ENCODE peak calls at places on chromosomes 11 and 22, in six cellular contexts. One of them, this sample, is unnamed.

GRCh38 chr11:129639300-129639699 is 176.3 kb upstream of the TMEM45B start:
- DNase-seq in activated CD4-positive, alpha-beta T cell treated with anti-CD3 and anti-CD28 coated beads, Interleukin-2, amount 50 U/mL, for 48 hours: peak; percentile 56
- DNase-seq in HEK293T: no peak
- DNase-seq in NCI-H1105 treated with DMSO at 0.1 percent for 48 hours: no peak
- DNase-seq in B cell: no peak
- DNase-seq in stimulated activated CD4-positive, alpha-beta T cell treated with anti-CD3 and anti-CD28 coated beads, TNF-alpha, amount 100 ng/mL, for 4 hours: no peak
- DNase-seq in this sample: no peak

GRCh38 chr22:48698618-48699017 is 1129.1 kb downstream of the BRD1 start:
- DNase-seq in activated CD4-positive, alpha-beta T cell treated with anti-CD3 and anti-CD28 coated beads, Interleukin-2, amount 50 U/mL, for 48 hours: no peak
- DNase-seq in HEK293T: no peak
- DNase-seq in NCI-H1105 treated with DMSO at 0.1 percent for 48 hours: no peak
- DNase-seq in B cell: no peak
- DNase-seq in stimulated activated CD4-positive, alpha-beta T cell treated with anti-CD3 and anti-CD28 coated beads, TNF-alpha, amount 100 ng/mL, for 4 hours: no peak
- DNase-seq in this sample: no peak

GRCh38 chr11:82854242-82854641 is 46.0 kb downstream of the PRCP start:
- DNase-seq in activated CD4-positive, alpha-beta T cell treated with anti-CD3 and anti-CD28 coated beads, Interleukin-2, amount 50 U/mL, for 48 hours: no peak
- DNase-seq in HEK293T: no peak
- DNase-seq in NCI-H1105 treated with DMSO at 0.1 percent for 48 hours: no peak
- DNase-seq in B cell: no peak
- DNase-seq in stimulated activated CD4-positive, alpha-beta T cell treated with anti-CD3 and anti-CD28 coated beads, TNF-alpha, amount 100 ng/mL, for 4 hours: no peak
- DNase-seq in this sample: no peak

GRCh38 chr22:28963362-28963761 is 80.0 kb downstream of the ZNRF3 start:
- DNase-seq in activated CD4-positive, alpha-beta T cell treated with anti-CD3 and anti-CD28 coated beads, Interleukin-2, amount 50 U/mL, for 48 hours: no peak
- DNase-seq in HEK293T: no peak
- DNase-seq in NCI-H1105 treated with DMSO at 0.1 percent for 48 hours: no peak
- DNase-seq in B cell: no peak
- DNase-seq in stimulated activated CD4-positive, alpha-beta T cell treated with anti-CD3 and anti-CD28 coated beads, TNF-alpha, amount 100 ng/mL, for 4 hours: no peak
- DNase-seq in this sample: no peak

GRCh38 chr22:22073769-22074561 is 91.4 kb upstream of the TOP3B start:
- DNase-seq in activated CD4-positive, alpha-beta T cell treated with anti-CD3 and anti-CD28 coated beads, Interleukin-2, amount 50 U/mL, for 48 hours: no peak
- DNase-seq in HEK293T: no peak
- DNase-seq in NCI-H1105 treated with DMSO at 0.1 percent for 48 hours: no peak
- DNase-seq in B cell: no peak
- DNase-seq in stimulated activated CD4-positive, alpha-beta T cell treated with anti-CD3 and anti-CD28 coated beads, TNF-alpha, amount 100 ng/mL, for 4 hours: no peak
- DNase-seq in this sample: no peak

GRCh38 chr11:112760378-112761060 is 200.7 kb upstream of the NCAM1 start:
- DNase-seq in activated CD4-positive, alpha-beta T cell treated with anti-CD3 and anti-CD28 coated beads, Interleukin-2, amount 50 U/mL, for 48 hours: no peak
- DNase-seq in HEK293T: no peak
- DNase-seq in NCI-H1105 treated with DMSO at 0.1 percent for 48 hours: no peak
- DNase-seq in B cell: no peak
- DNase-seq in stimulated activated CD4-positive, alpha-beta T cell treated with anti-CD3 and anti-CD28 coated beads, TNF-alpha, amount 100 ng/mL, for 4 hours: no peak
- DNase-seq in this sample: no peak

GRCh38 chr11:64121637-64122410 is 44.1 kb downstream of the MACROD1 start:
- DNase-seq in activated CD4-positive, alpha-beta T cell treated with anti-CD3 and anti-CD28 coated beads, Interleukin-2, amount 50 U/mL, for 48 hours: peak; percentile 7
- DNase-seq in HEK293T: no peak
- DNase-seq in NCI-H1105 treated with DMSO at 0.1 percent for 48 hours: no peak
- DNase-seq in B cell: no peak
- DNase-seq in stimulated activated CD4-positive, alpha-beta T cell treated with anti-CD3 and anti-CD28 coated beads, TNF-alpha, amount 100 ng/mL, for 4 hours: no peak
- DNase-seq in this sample: no peak

GRCh38 chr11:85682330-85683305 is 3.4 kb downstream of the CCDC89 start:
- DNase-seq in activated CD4-positive, alpha-beta T cell treated with anti-CD3 and anti-CD28 coated beads, Interleukin-2, amount 50 U/mL, for 48 hours: peak; percentile 73
- DNase-seq in HEK293T: peak; percentile 80
- DNase-seq in NCI-H1105 treated with DMSO at 0.1 percent for 48 hours: peak; percentile 79
- DNase-seq in B cell: peak; percentile 56
- DNase-seq in stimulated activated CD4-positive, alpha-beta T cell treated with anti-CD3 and anti-CD28 coated beads, TNF-alpha, amount 100 ng/mL, for 4 hours: peak; percentile 32
- DNase-seq in this sample: peak; percentile 35

GRCh38 chr22:20062766-20063083 is 17.3 kb upstream of the DGCR8 start:
- DNase-seq in activated CD4-positive, alpha-beta T cell treated with anti-CD3 and anti-CD28 coated beads, Interleukin-2, amount 50 U/mL, for 48 hours: no peak
- DNase-seq in HEK293T: no peak
- DNase-seq in NCI-H1105 treated with DMSO at 0.1 percent for 48 hours: no peak
- DNase-seq in B cell: no peak
- DNase-seq in stimulated activated CD4-positive, alpha-beta T cell treated with anti-CD3 and anti-CD28 coated beads, TNF-alpha, amount 100 ng/mL, for 4 hours: no peak
- DNase-seq in this sample: no peak

GRCh38 chr11:118845369-118845768 is 38.3 kb upstream of the CXCR5 start:
- DNase-seq in activated CD4-positive, alpha-beta T cell treated with anti-CD3 and anti-CD28 coated beads, Interleukin-2, amount 50 U/mL, for 48 hours: peak; percentile 27
- DNase-seq in HEK293T: no peak
- DNase-seq in NCI-H1105 treated with DMSO at 0.1 percent for 48 hours: no peak
- DNase-seq in B cell: no peak
- DNase-seq in stimulated activated CD4-positive, alpha-beta T cell treated with anti-CD3 and anti-CD28 coated beads, TNF-alpha, amount 100 ng/mL, for 4 hours: no peak
- DNase-seq in this sample: no peak

GRCh38 chr22:40348025-40348658 is 1.8 kb downstream of the ADSL start:
- DNase-seq in activated CD4-positive, alpha-beta T cell treated with anti-CD3 and anti-CD28 coated beads, Interleukin-2, amount 50 U/mL, for 48 hours: peak; percentile 74
- DNase-seq in HEK293T: peak; percentile 71
- DNase-seq in NCI-H1105 treated with DMSO at 0.1 percent for 48 hours: peak; percentile 13
- DNase-seq in B cell: peak; percentile 53
- DNase-seq in stimulated activated CD4-positive, alpha-beta T cell treated with anti-CD3 and anti-CD28 coated beads, TNF-alpha, amount 100 ng/mL, for 4 hours: no peak
- DNase-seq in this sample: no peak

GRCh38 chr11:102172127-102172848 is 62.0 kb downstream of the YAP1 start:
- DNase-seq in activated CD4-positive, alpha-beta T cell treated with anti-CD3 and anti-CD28 coated beads, Interleukin-2, amount 50 U/mL, for 48 hours: no peak
- DNase-seq in HEK293T: no peak
- DNase-seq in NCI-H1105 treated with DMSO at 0.1 percent for 48 hours: no peak
- DNase-seq in B cell: no peak
- DNase-seq in stimulated activated CD4-positive, alpha-beta T cell treated with anti-CD3 and anti-CD28 coated beads, TNF-alpha, amount 100 ng/mL, for 4 hours: no peak
- DNase-seq in this sample: no peak

GRCh38 chr11:5505363-5506048 is 4.3 kb downstream of the UBQLN3 start:
- DNase-seq in activated CD4-positive, alpha-beta T cell treated with anti-CD3 and anti-CD28 coated beads, Interleukin-2, amount 50 U/mL, for 48 hours: no peak
- DNase-seq in HEK293T: no peak
- DNase-seq in NCI-H1105 treated with DMSO at 0.1 percent for 48 hours: no peak
- DNase-seq in B cell: no peak
- DNase-seq in stimulated activated CD4-positive, alpha-beta T cell treated with anti-CD3 and anti-CD28 coated beads, TNF-alpha, amount 100 ng/mL, for 4 hours: no peak
- DNase-seq in this sample: no peak

GRCh38 chr11:47560431-47560830 is 5.0 kb upstream of the PTPMT1 start:
- DNase-seq in activated CD4-positive, alpha-beta T cell treated with anti-CD3 and anti-CD28 coated beads, Interleukin-2, amount 50 U/mL, for 48 hours: no peak
- DNase-seq in HEK293T: no peak
- DNase-seq in NCI-H1105 treated with DMSO at 0.1 percent for 48 hours: no peak
- DNase-seq in B cell: no peak
- DNase-seq in stimulated activated CD4-positive, alpha-beta T cell treated with anti-CD3 and anti-CD28 coated beads, TNF-alpha, amount 100 ng/mL, for 4 hours: no peak
- DNase-seq in this sample: no peak

GRCh38 chr11:63491614-63492372 is 826 bp upstream of the PLAAT5 start:
- DNase-seq in activated CD4-positive, alpha-beta T cell treated with anti-CD3 and anti-CD28 coated beads, Interleukin-2, amount 50 U/mL, for 48 hours: no peak
- DNase-seq in HEK293T: no peak
- DNase-seq in NCI-H1105 treated with DMSO at 0.1 percent for 48 hours: no peak
- DNase-seq in B cell: no peak
- DNase-seq in stimulated activated CD4-positive, alpha-beta T cell treated with anti-CD3 and anti-CD28 coated beads, TNF-alpha, amount 100 ng/mL, for 4 hours: no peak
- DNase-seq in this sample: no peak

GRCh38 chr22:36002861-36003260 is 25.8 kb downstream of the RBFOX2 start:
- DNase-seq in activated CD4-positive, alpha-beta T cell treated with anti-CD3 and anti-CD28 coated beads, Interleukin-2, amount 50 U/mL, for 48 hours: no peak
- DNase-seq in HEK293T: no peak
- DNase-seq in NCI-H1105 treated with DMSO at 0.1 percent for 48 hours: no peak
- DNase-seq in B cell: no peak
- DNase-seq in stimulated activated CD4-positive, alpha-beta T cell treated with anti-CD3 and anti-CD28 coated beads, TNF-alpha, amount 100 ng/mL, for 4 hours: no peak
- DNase-seq in this sample: no peak

GRCh38 chr22:25898707-25899365 is 156.8 kb downstream of the MYO18B start:
- DNase-seq in activated CD4-positive, alpha-beta T cell treated with anti-CD3 and anti-CD28 coated beads, Interleukin-2, amount 50 U/mL, for 48 hours: peak; percentile 3
- DNase-seq in HEK293T: peak; percentile 41
- DNase-seq in NCI-H1105 treated with DMSO at 0.1 percent for 48 hours: no peak
- DNase-seq in B cell: no peak
- DNase-seq in stimulated activated CD4-positive, alpha-beta T cell treated with anti-CD3 and anti-CD28 coated beads, TNF-alpha, amount 100 ng/mL, for 4 hours: no peak
- DNase-seq in this sample: no peak

GRCh38 chr11:79402912-79403311 is 37.9 kb downstream of the TENM4 start:
- DNase-seq in activated CD4-positive, alpha-beta T cell treated with anti-CD3 and anti-CD28 coated beads, Interleukin-2, amount 50 U/mL, for 48 hours: no peak
- DNase-seq in HEK293T: no peak
- DNase-seq in NCI-H1105 treated with DMSO at 0.1 percent for 48 hours: no peak
- DNase-seq in B cell: no peak
- DNase-seq in stimulated activated CD4-positive, alpha-beta T cell treated with anti-CD3 and anti-CD28 coated beads, TNF-alpha, amount 100 ng/mL, for 4 hours: no peak
- DNase-seq in this sample: no peak

GRCh38 chr11:44255406-44256071 is 54.4 kb downstream of the ALX4 start:
- DNase-seq in activated CD4-positive, alpha-beta T cell treated with anti-CD3 and anti-CD28 coated beads, Interleukin-2, amount 50 U/mL, for 48 hours: no peak
- DNase-seq in HEK293T: no peak
- DNase-seq in NCI-H1105 treated with DMSO at 0.1 percent for 48 hours: no peak
- DNase-seq in B cell: no peak
- DNase-seq in stimulated activated CD4-positive, alpha-beta T cell treated with anti-CD3 and anti-CD28 coated beads, TNF-alpha, amount 100 ng/mL, for 4 hours: no peak
- DNase-seq in this sample: no peak

GRCh38 chr22:28736296-28737155 is 5.1 kb downstream of the CHEK2 start:
- DNase-seq in activated CD4-positive, alpha-beta T cell treated with anti-CD3 and anti-CD28 coated beads, Interleukin-2, amount 50 U/mL, for 48 hours: no peak
- DNase-seq in HEK293T: no peak
- DNase-seq in NCI-H1105 treated with DMSO at 0.1 percent for 48 hours: no peak
- DNase-seq in B cell: no peak
- DNase-seq in stimulated activated CD4-positive, alpha-beta T cell treated with anti-CD3 and anti-CD28 coated beads, TNF-alpha, amount 100 ng/mL, for 4 hours: no peak
- DNase-seq in this sample: peak; percentile 26

GRCh38 chr11:92886243-92886905 is 83.1 kb upstream of the MTNR1B start:
- DNase-seq in activated CD4-positive, alpha-beta T cell treated with anti-CD3 and anti-CD28 coated beads, Interleukin-2, amount 50 U/mL, for 48 hours: peak; percentile 4
- DNase-seq in HEK293T: peak; percentile 82
- DNase-seq in NCI-H1105 treated with DMSO at 0.1 percent for 48 hours: peak; percentile 83
- DNase-seq in B cell: no peak
- DNase-seq in stimulated activated CD4-positive, alpha-beta T cell treated with anti-CD3 and anti-CD28 coated beads, TNF-alpha, amount 100 ng/mL, for 4 hours: no peak
- DNase-seq in this sample: peak; percentile 41

GRCh38 chr11:94922675-94923347 is 50.5 kb downstream of the CWC15 start:
- DNase-seq in activated CD4-positive, alpha-beta T cell treated with anti-CD3 and anti-CD28 coated beads, Interleukin-2, amount 50 U/mL, for 48 hours: no peak
- DNase-seq in HEK293T: no peak
- DNase-seq in NCI-H1105 treated with DMSO at 0.1 percent for 48 hours: no peak
- DNase-seq in B cell: no peak
- DNase-seq in stimulated activated CD4-positive, alpha-beta T cell treated with anti-CD3 and anti-CD28 coated beads, TNF-alpha, amount 100 ng/mL, for 4 hours: no peak
- DNase-seq in this sample: no peak

GRCh38 chr11:128565881-128566280 is 21.5 kb downstream of the ETS1 start:
- DNase-seq in activated CD4-positive, alpha-beta T cell treated with anti-CD3 and anti-CD28 coated beads, Interleukin-2, amount 50 U/mL, for 48 hours: no peak
- DNase-seq in HEK293T: peak; percentile 71
- DNase-seq in NCI-H1105 treated with DMSO at 0.1 percent for 48 hours: no peak
- DNase-seq in B cell: no peak
- DNase-seq in stimulated activated CD4-positive, alpha-beta T cell treated with anti-CD3 and anti-CD28 coated beads, TNF-alpha, amount 100 ng/mL, for 4 hours: no peak
- DNase-seq in this sample: no peak

GRCh38 chr11:78467370-78467769 is 49.8 kb upstream of the GAB2 start:
- DNase-seq in activated CD4-positive, alpha-beta T cell treated with anti-CD3 and anti-CD28 coated beads, Interleukin-2, amount 50 U/mL, for 48 hours: no peak
- DNase-seq in HEK293T: no peak
- DNase-seq in NCI-H1105 treated with DMSO at 0.1 percent for 48 hours: no peak
- DNase-seq in B cell: no peak
- DNase-seq in stimulated activated CD4-positive, alpha-beta T cell treated with anti-CD3 and anti-CD28 coated beads, TNF-alpha, amount 100 ng/mL, for 4 hours: no peak
- DNase-seq in this sample: no peak

GRCh38 chr11:113446938-113447337 is 28.3 kb downstream of the DRD2 start:
- DNase-seq in activated CD4-positive, alpha-beta T cell treated with anti-CD3 and anti-CD28 coated beads, Interleukin-2, amount 50 U/mL, for 48 hours: no peak
- DNase-seq in HEK293T: no peak
- DNase-seq in NCI-H1105 treated with DMSO at 0.1 percent for 48 hours: no peak
- DNase-seq in B cell: no peak
- DNase-seq in stimulated activated CD4-positive, alpha-beta T cell treated with anti-CD3 and anti-CD28 coated beads, TNF-alpha, amount 100 ng/mL, for 4 hours: no peak
- DNase-seq in this sample: peak; percentile 25

GRCh38 chr11:17734986-17735822 is 623 bp downstream of the KCNC1 start:
- DNase-seq in activated CD4-positive, alpha-beta T cell treated with anti-CD3 and anti-CD28 coated beads, Interleukin-2, amount 50 U/mL, for 48 hours: peak; percentile 59
- DNase-seq in HEK293T: peak; percentile 64
- DNase-seq in NCI-H1105 treated with DMSO at 0.1 percent for 48 hours: peak; percentile 38
- DNase-seq in B cell: no peak
- DNase-seq in stimulated activated CD4-positive, alpha-beta T cell treated with anti-CD3 and anti-CD28 coated beads, TNF-alpha, amount 100 ng/mL, for 4 hours: no peak
- DNase-seq in this sample: no peak

GRCh38 chr11:63505857-63506528 is at the start of gene LGALS12:
- DNase-seq in activated CD4-positive, alpha-beta T cell treated with anti-CD3 and anti-CD28 coated beads, Interleukin-2, amount 50 U/mL, for 48 hours: no peak
- DNase-seq in HEK293T: no peak
- DNase-seq in NCI-H1105 treated with DMSO at 0.1 percent for 48 hours: no peak
- DNase-seq in B cell: no peak
- DNase-seq in stimulated activated CD4-positive, alpha-beta T cell treated with anti-CD3 and anti-CD28 coated beads, TNF-alpha, amount 100 ng/mL, for 4 hours: no peak
- DNase-seq in this sample: no peak

GRCh38 chr11:18371279-18371678 is 23.1 kb upstream of the LDHA start:
- DNase-seq in activated CD4-positive, alpha-beta T cell treated with anti-CD3 and anti-CD28 coated beads, Interleukin-2, amount 50 U/mL, for 48 hours: no peak
- DNase-seq in HEK293T: no peak
- DNase-seq in NCI-H1105 treated with DMSO at 0.1 percent for 48 hours: no peak
- DNase-seq in B cell: no peak
- DNase-seq in stimulated activated CD4-positive, alpha-beta T cell treated with anti-CD3 and anti-CD28 coated beads, TNF-alpha, amount 100 ng/mL, for 4 hours: no peak
- DNase-seq in this sample: no peak

GRCh38 chr11:91560434-91560833 is 664.2 kb upstream of the FAT3 start:
- DNase-seq in activated CD4-positive, alpha-beta T cell treated with anti-CD3 and anti-CD28 coated beads, Interleukin-2, amount 50 U/mL, for 48 hours: no peak
- DNase-seq in HEK293T: no peak
- DNase-seq in NCI-H1105 treated with DMSO at 0.1 percent for 48 hours: no peak
- DNase-seq in B cell: no peak
- DNase-seq in stimulated activated CD4-positive, alpha-beta T cell treated with anti-CD3 and anti-CD28 coated beads, TNF-alpha, amount 100 ng/mL, for 4 hours: no peak
- DNase-seq in this sample: no peak

GRCh38 chr11:100719809-100720221 is 32.7 kb downstream of the ARHGAP42 start:
- DNase-seq in activated CD4-positive, alpha-beta T cell treated with anti-CD3 and anti-CD28 coated beads, Interleukin-2, amount 50 U/mL, for 48 hours: no peak
- DNase-seq in HEK293T: no peak
- DNase-seq in NCI-H1105 treated with DMSO at 0.1 percent for 48 hours: peak; percentile 5
- DNase-seq in B cell: no peak
- DNase-seq in stimulated activated CD4-positive, alpha-beta T cell treated with anti-CD3 and anti-CD28 coated beads, TNF-alpha, amount 100 ng/mL, for 4 hours: no peak
- DNase-seq in this sample: peak; percentile 61

GRCh38 chr11:87281496-87281895 is 243.8 kb downstream of the TMEM135 start:
- DNase-seq in activated CD4-positive, alpha-beta T cell treated with anti-CD3 and anti-CD28 coated beads, Interleukin-2, amount 50 U/mL, for 48 hours: no peak
- DNase-seq in HEK293T: no peak
- DNase-seq in NCI-H1105 treated with DMSO at 0.1 percent for 48 hours: no peak
- DNase-seq in B cell: no peak
- DNase-seq in stimulated activated CD4-positive, alpha-beta T cell treated with anti-CD3 and anti-CD28 coated beads, TNF-alpha, amount 100 ng/mL, for 4 hours: no peak
- DNase-seq in this sample: no peak

GRCh38 chr11:65416341-65417185 is 6.0 kb upstream of the NEAT1 start:
- DNase-seq in activated CD4-positive, alpha-beta T cell treated with anti-CD3 and anti-CD28 coated beads, Interleukin-2, amount 50 U/mL, for 48 hours: peak; percentile 97
- DNase-seq in HEK293T: peak; percentile 89
- DNase-seq in NCI-H1105 treated with DMSO at 0.1 percent for 48 hours: peak; percentile 74
- DNase-seq in B cell: peak; percentile 93
- DNase-seq in stimulated activated CD4-positive, alpha-beta T cell treated with anti-CD3 and anti-CD28 coated beads, TNF-alpha, amount 100 ng/mL, for 4 hours: peak; percentile 84
- DNase-seq in this sample: peak; percentile 56

GRCh38 chr22:36010090-36010489 is 18.5 kb downstream of the RBFOX2 start:
- DNase-seq in activated CD4-positive, alpha-beta T cell treated with anti-CD3 and anti-CD28 coated beads, Interleukin-2, amount 50 U/mL, for 48 hours: no peak
- DNase-seq in HEK293T: peak; percentile 30
- DNase-seq in NCI-H1105 treated with DMSO at 0.1 percent for 48 hours: peak; percentile 50
- DNase-seq in B cell: no peak
- DNase-seq in stimulated activated CD4-positive, alpha-beta T cell treated with anti-CD3 and anti-CD28 coated beads, TNF-alpha, amount 100 ng/mL, for 4 hours: no peak
- DNase-seq in this sample: no peak

GRCh38 chr11:86671386-86672006 is 920 bp downstream of the ME3 start:
- DNase-seq in activated CD4-positive, alpha-beta T cell treated with anti-CD3 and anti-CD28 coated beads, Interleukin-2, amount 50 U/mL, for 48 hours: peak; percentile 34
- DNase-seq in HEK293T: no peak
- DNase-seq in NCI-H1105 treated with DMSO at 0.1 percent for 48 hours: peak; percentile 65
- DNase-seq in B cell: no peak
- DNase-seq in stimulated activated CD4-positive, alpha-beta T cell treated with anti-CD3 and anti-CD28 coated beads, TNF-alpha, amount 100 ng/mL, for 4 hours: peak; percentile 2
- DNase-seq in this sample: no peak

GRCh38 chr22:45246060-45246985 is 5.6 kb upstream of the KIAA0930 start:
- DNase-seq in activated CD4-positive, alpha-beta T cell treated with anti-CD3 and anti-CD28 coated beads, Interleukin-2, amount 50 U/mL, for 48 hours: no peak
- DNase-seq in HEK293T: no peak
- DNase-seq in NCI-H1105 treated with DMSO at 0.1 percent for 48 hours: no peak
- DNase-seq in B cell: no peak
- DNase-seq in stimulated activated CD4-positive, alpha-beta T cell treated with anti-CD3 and anti-CD28 coated beads, TNF-alpha, amount 100 ng/mL, for 4 hours: no peak
- DNase-seq in this sample: no peak

GRCh38 chr22:46269564-46269963 is 1.8 kb downstream of the TTC38 start:
- DNase-seq in activated CD4-positive, alpha-beta T cell treated with anti-CD3 and anti-CD28 coated beads, Interleukin-2, amount 50 U/mL, for 48 hours: no peak
- DNase-seq in HEK293T: no peak
- DNase-seq in NCI-H1105 treated with DMSO at 0.1 percent for 48 hours: no peak
- DNase-seq in B cell: peak; percentile 38
- DNase-seq in stimulated activated CD4-positive, alpha-beta T cell treated with anti-CD3 and anti-CD28 coated beads, TNF-alpha, amount 100 ng/mL, for 4 hours: no peak
- DNase-seq in this sample: no peak

GRCh38 chr11:26333906-26334305 is 2.0 kb downstream of the ANO3 start:
- DNase-seq in activated CD4-positive, alpha-beta T cell treated with anti-CD3 and anti-CD28 coated beads, Interleukin-2, amount 50 U/mL, for 48 hours: no peak
- DNase-seq in HEK293T: no peak
- DNase-seq in NCI-H1105 treated with DMSO at 0.1 percent for 48 hours: no peak
- DNase-seq in B cell: no peak
- DNase-seq in stimulated activated CD4-positive, alpha-beta T cell treated with anti-CD3 and anti-CD28 coated beads, TNF-alpha, amount 100 ng/mL, for 4 hours: no peak
- DNase-seq in this sample: no peak

GRCh38 chr11:78231962-78232459 is 43.3 kb downstream of the USP35 start:
- DNase-seq in activated CD4-positive, alpha-beta T cell treated with anti-CD3 and anti-CD28 coated beads, Interleukin-2, amount 50 U/mL, for 48 hours: no peak
- DNase-seq in HEK293T: no peak
- DNase-seq in NCI-H1105 treated with DMSO at 0.1 percent for 48 hours: no peak
- DNase-seq in B cell: no peak
- DNase-seq in stimulated activated CD4-positive, alpha-beta T cell treated with anti-CD3 and anti-CD28 coated beads, TNF-alpha, amount 100 ng/mL, for 4 hours: no peak
- DNase-seq in this sample: no peak